ENCODE peak calls at places on chromosomes 2 and 18, in nine cellular contexts. G is astrocyte of the hippocampus; A is activated effector memory CD4-positive, alpha-beta T cell treated with Interleukin-2 at 50 U/mL for 16 hours; F is AG08395; D is stimulated activated naive B cell treated with anti-CD40 and anti-IgM and Interleukin-4, amounts not matched to agents 10 μg/mL and 1 μg/mL and 100 μg/mL, for 72 hours; R is HEK293T; C is T-helper 2 cell; W is activated CD4-positive, alpha-beta T cell treated with anti-CD3 and anti-CD28 coated beads, Interleukin-2, amount 50 U/mL, for 1 hour; Y is NCI-H524. E is an unnamed sample.

GRCh38 chr18:41436772-41437171 is 518.3 kb upstream of the PIK3C3 start:
- DNase-seq in G (no peak), A (no peak), F (no peak), D (no peak), R (no peak), C (no peak), W (no peak), Y (no peak), E (no peak)

GRCh38 chr2:229339613-229340012 is 68.5 kb upstream of the PID1 start:
- DNase-seq in G (peak; percentile 25), A (no peak), F (peak; percentile 63), D (no peak), R (no peak), C (no peak), W (no peak), Y (no peak), E (no peak)

GRCh38 chr2:224802407-224802806 is 86.2 kb upstream of the CCDC195 start:
- DNase-seq in G (peak; percentile 37), A (no peak), F (peak; percentile 55), D (no peak), R (no peak), C (no peak), W (no peak), Y (no peak), E (no peak)

GRCh38 chr2:97068074-97068473 is 26.6 kb downstream of the FAHD2B start:
- DNase-seq in G (no peak), A (no peak), F (no peak), D (no peak), R (no peak), C (no peak), W (no peak), Y (no peak), E (no peak)

GRCh38 chr2:113198048-113198789 is 24.4 kb downstream of the PSD4 start:
- DNase-seq in G (no peak), A (no peak), F (no peak), D (no peak), R (no peak), C (no peak), W (no peak), Y (no peak), E (no peak)

GRCh38 chr2:7471185-7471584 is 554.0 kb downstream of the RNF144A start:
- DNase-seq in G (no peak), A (no peak), F (no peak), D (no peak), R (no peak), C (no peak), W (no peak), Y (no peak), E (no peak)

GRCh38 chr2:191686658-191687057 is 8.7 kb downstream of the NABP1 start:
- DNase-seq in G (no peak), A (no peak), F (no peak), D (no peak), R (no peak), C (no peak), W (no peak), Y (no peak), E (no peak)

GRCh38 chr18:55396979-55397378 is 191.0 kb downstream of the TCF4 start:
- DNase-seq in G (peak; percentile 21), A (no peak), F (no peak), D (no peak), R (no peak), C (no peak), W (no peak), Y (no peak), E (no peak)

GRCh38 chr18:3538954-3539617 is 89.1 kb downstream of the TGIF1 start:
- DNase-seq in G (no peak), A (no peak), F (no peak), D (no peak), R (no peak), C (no peak), W (no peak), Y (no peak), E (no peak)

GRCh38 chr2:48016620-48017019 is 110.3 kb upstream of the FBXO11 start:
- DNase-seq in G (no peak), A (no peak), F (no peak), D (no peak), R (peak; percentile 29), C (no peak), W (no peak), Y (no peak), E (no peak)

GRCh38 chr2:198945496-198945895 is 512.2 kb downstream of the SATB2 start:
- DNase-seq in G (no peak), A (no peak), F (no peak), D (no peak), R (no peak), C (no peak), W (no peak), Y (no peak), E (no peak)

GRCh38 chr2:231927566-231927890 is 1.3 kb upstream of the NPPC start:
- DNase-seq in G (no peak), A (no peak), F (no peak), D (no peak), R (no peak), C (no peak), W (no peak), Y (no peak), E (no peak)

GRCh38 chr2:128300151-128300550 is 18.5 kb downstream of the HS6ST1 start:
- DNase-seq in G (no peak), A (no peak), F (no peak), D (no peak), R (no peak), C (no peak), W (no peak), Y (no peak), E (no peak)

GRCh38 chr2:168712053-168712452 is 90.4 kb upstream of the NOSTRIN start:
- DNase-seq in G (no peak), A (no peak), F (no peak), D (peak; percentile 51), R (no peak), C (no peak), W (no peak), Y (no peak), E (no peak)

GRCh38 chr18:55250729-55251128 is 291.5 kb upstream of the CCDC68 start:
- DNase-seq in G (no peak), A (no peak), F (no peak), D (no peak), R (no peak), C (no peak), W (no peak), Y (no peak), E (no peak)

GRCh38 chr18:74473976-74474375 is 16.9 kb upstream of the DIPK1C start:
- DNase-seq in G (no peak), A (no peak), F (no peak), D (no peak), R (no peak), C (no peak), W (no peak), Y (no peak), E (no peak)

GRCh38 chr18:48290162-48290926 is 118.8 kb downstream of the ZBTB7C start:
- DNase-seq in G (no peak), A (no peak), F (no peak), D (no peak), R (no peak), C (no peak), W (no peak), Y (no peak), E (no peak)

GRCh38 chr2:184560603-184561002 is 37.7 kb upstream of the ZNF804A start:
- DNase-seq in G (no peak), A (no peak), F (no peak), D (no peak), R (no peak), C (no peak), W (no peak), Y (no peak), E (no peak)

GRCh38 chr2:10022886-10023662 is 20.3 kb upstream of the KLF11 start:
- DNase-seq in G (no peak), A (no peak), F (no peak), D (no peak), R (no peak), C (no peak), W (no peak), Y (no peak), E (no peak)

GRCh38 chr2:20241973-20242726 is 17.2 kb upstream of the SDC1 start:
- DNase-seq in G (no peak), A (no peak), F (no peak), D (no peak), R (no peak), C (no peak), W (no peak), Y (no peak), E (peak; percentile 54)

GRCh38 chr2:197889041-197889440 is 84.6 kb downstream of the PLCL1 start:
- DNase-seq in G (no peak), A (no peak), F (peak; percentile 64), D (peak; percentile 31), R (no peak), C (no peak), W (no peak), Y (no peak), E (peak; percentile 58)

GRCh38 chr2:197358927-197359326 is 48.3 kb upstream of the ANKRD44 start:
- DNase-seq in G (no peak), A (no peak), F (peak; percentile 44), D (no peak), R (no peak), C (no peak), W (no peak), Y (no peak), E (peak; percentile 39)

GRCh38 chr2:65256088-65256487 is 28.5 kb downstream of the ACTR2 start:
- DNase-seq in G (no peak), A (no peak), F (no peak), D (no peak), R (no peak), C (no peak), W (no peak), Y (no peak), E (no peak)

GRCh38 chr2:167294031-167294774 is 405.9 kb downstream of the XIRP2 start:
- DNase-seq in G (peak; percentile 67), A (no peak), F (no peak), D (no peak), R (peak; percentile 26), C (no peak), W (no peak), Y (no peak), E (peak; percentile 10)

GRCh38 chr18:54269924-54270844 is 867 bp downstream of the POLI start:
- DNase-seq in G (peak; percentile 47), A (peak; percentile 38), F (peak; percentile 35), D (peak; percentile 72), R (peak; percentile 21), C (no peak), W (peak; percentile 19), Y (peak; percentile 32), E (peak; percentile 78)

GRCh38 chr2:240233891-240234502 is 93.5 kb upstream of the OTOS start:
- DNase-seq in G (no peak), A (no peak), F (no peak), D (no peak), R (no peak), C (no peak), W (no peak), Y (no peak), E (peak; percentile 10)

GRCh38 chr18:74652392-74652988 is 54.8 kb downstream of the ZNF407 start:
- DNase-seq in G (peak; percentile 61), A (no peak), F (peak; percentile 41), D (no peak), R (peak; percentile 6), C (no peak), W (no peak), Y (no peak), E (no peak)

GRCh38 chr2:134359367-134360081 is 105.7 kb downstream of the MGAT5 start:
- DNase-seq in G (no peak), A (no peak), F (no peak), D (no peak), R (no peak), C (no peak), W (no peak), Y (peak; percentile 77), E (no peak)

GRCh38 chr2:9721346-9721745 is 90.5 kb upstream of the YWHAQ start:
- DNase-seq in G (no peak), A (no peak), F (no peak), D (no peak), R (no peak), C (no peak), W (no peak), Y (no peak), E (no peak)

GRCh38 chr2:227818569-227819397 is 5.1 kb downstream of the CCL20 start:
- DNase-seq in G (no peak), A (no peak), F (no peak), D (no peak), R (no peak), C (peak; percentile 62), W (no peak), Y (no peak), E (peak; percentile 33)

GRCh38 chr2:73111300-73112025 is 1.3 kb downstream of the RAB11FIP5 start:
- DNase-seq in G (peak; percentile 78), A (no peak), F (peak; percentile 35), D (no peak), R (peak; percentile 28), C (no peak), W (no peak), Y (peak; percentile 23), E (peak; percentile 25)

E was measured in activated CD4-positive, alpha-beta memory T cell treated with anti-CD3 and anti-CD28 coated beads for 36 hours.